ENCODE peak calls at places on chromosomes 2 and 18, in ten cellular contexts. One of them, this sample, is unnamed. For H3K27me3, the result is how much of the 10 kb centered on the place peaks cover.

GRCh38 chr18:1002653-1003178 is 98.0 kb downstream of the ADCYAP1 start:
- DNase-seq in left ventricle myocardium inferior: no peak
- DNase-seq in astrocyte: peak
- DNase-seq in ascending aorta: no peak
- DNase-seq in heart left ventricle: no peak
- DNase-seq in CD8-positive, alpha-beta T cell: no peak
- DNase-seq in uterus: no peak
- DNase-seq in sigmoid colon: no peak
- DNase-seq in keratinocyte: no peak
- DNase-seq in gastrocnemius medialis: no peak
- DNase-seq in this sample: no peak

GRCh38 chr2:13921245-13921644 is 711.3 kb upstream of the LRATD1 start:
- DNase-seq in heart left ventricle: no peak
- DNase-seq in keratinocyte: no peak
- DNase-seq in ascending aorta: no peak
- DNase-seq in uterus: no peak
- DNase-seq in astrocyte: no peak
- DNase-seq in CD8-positive, alpha-beta T cell: no peak
- DNase-seq in gastrocnemius medialis: no peak
- DNase-seq in sigmoid colon: no peak
- DNase-seq in left ventricle myocardium inferior: no peak
- DNase-seq in this sample: no peak

GRCh38 chr2:20599001-20599600 is 51.8 kb downstream of the HS1BP3 start:
- DNase-seq in gastrocnemius medialis: peak
- DNase-seq in uterus: peak
- DNase-seq in CD8-positive, alpha-beta T cell: no peak
- DNase-seq in astrocyte: no peak
- DNase-seq in left ventricle myocardium inferior: peak
- DNase-seq in heart left ventricle: peak
- DNase-seq in sigmoid colon: peak
- DNase-seq in ascending aorta: peak
- DNase-seq in keratinocyte: no peak
- DNase-seq in this sample: peak

GRCh38 chr2:200373973-200374416 is 67.5 kb downstream of the SPATS2L start:
- DNase-seq in uterus: no peak
- DNase-seq in astrocyte: no peak
- DNase-seq in ascending aorta: no peak
- DNase-seq in CD8-positive, alpha-beta T cell: peak
- DNase-seq in left ventricle myocardium inferior: no peak
- DNase-seq in gastrocnemius medialis: no peak
- DNase-seq in sigmoid colon: no peak
- DNase-seq in heart left ventricle: no peak
- DNase-seq in keratinocyte: no peak
- DNase-seq in this sample: no peak

GRCh38 chr2:216302981-216303676 is 69.2 kb downstream of the MARCHF4 start:
- DNase-seq in uterus: no peak
- DNase-seq in left ventricle myocardium inferior: no peak
- DNase-seq in CD8-positive, alpha-beta T cell: no peak
- DNase-seq in heart left ventricle: no peak
- DNase-seq in keratinocyte: no peak
- DNase-seq in astrocyte: peak
- DNase-seq in sigmoid colon: no peak
- DNase-seq in ascending aorta: no peak
- DNase-seq in gastrocnemius medialis: no peak
- DNase-seq in this sample: no peak

GRCh38 chr2:85537600-85538506 is 1.1 kb upstream of the MAT2A start:
- DNase-seq in ascending aorta: peak
- DNase-seq in heart left ventricle: peak
- DNase-seq in left ventricle myocardium inferior: peak
- DNase-seq in gastrocnemius medialis: peak
- DNase-seq in astrocyte: no peak
- DNase-seq in sigmoid colon: peak
- DNase-seq in CD8-positive, alpha-beta T cell: peak
- DNase-seq in keratinocyte: no peak
- DNase-seq in uterus: peak
- DNase-seq in this sample: peak

GRCh38 chr18:2337552-2338141 is 233.7 kb downstream of the METTL4 start:
- DNase-seq in astrocyte: no peak
- DNase-seq in CD8-positive, alpha-beta T cell: peak
- DNase-seq in sigmoid colon: no peak
- DNase-seq in heart left ventricle: no peak
- DNase-seq in left ventricle myocardium inferior: no peak
- DNase-seq in keratinocyte: no peak
- DNase-seq in uterus: no peak
- DNase-seq in gastrocnemius medialis: no peak
- DNase-seq in ascending aorta: no peak
- DNase-seq in this sample: no peak

GRCh38 chr2:119367472-119368099 is 809 bp downstream of the DBI start:
- DNase-seq in astrocyte: no peak
- DNase-seq in gastrocnemius medialis: peak
- DNase-seq in keratinocyte: no peak
- DNase-seq in sigmoid colon: peak
- DNase-seq in left ventricle myocardium inferior: peak
- DNase-seq in CD8-positive, alpha-beta T cell: peak
- DNase-seq in heart left ventricle: peak
- DNase-seq in ascending aorta: peak
- DNase-seq in uterus: peak
- DNase-seq in this sample: peak

GRCh38 chr18:77208969-77209368 is 40.7 kb upstream of the GALR1 start:
- DNase-seq in CD8-positive, alpha-beta T cell: peak
- DNase-seq in gastrocnemius medialis: peak
- DNase-seq in uterus: no peak
- DNase-seq in left ventricle myocardium inferior: peak
- DNase-seq in sigmoid colon: peak
- DNase-seq in ascending aorta: no peak
- DNase-seq in heart left ventricle: no peak
- DNase-seq in astrocyte: peak
- DNase-seq in keratinocyte: no peak
- DNase-seq in this sample: no peak

GRCh38 chr2:42494434-42495233 is 852 bp upstream of the KCNG3 start:
- DNase-seq in left ventricle myocardium inferior: peak
- DNase-seq in astrocyte: peak
- DNase-seq in gastrocnemius medialis: peak
- DNase-seq in keratinocyte: peak
- DNase-seq in ascending aorta: peak
- DNase-seq in CD8-positive, alpha-beta T cell: peak
- DNase-seq in heart left ventricle: peak
- DNase-seq in sigmoid colon: peak
- DNase-seq in uterus: peak
- DNase-seq in this sample: peak

GRCh38 chr18:7890078-7890477 is 323.0 kb downstream of the PTPRM start:
- DNase-seq in sigmoid colon: no peak
- DNase-seq in CD8-positive, alpha-beta T cell: no peak
- DNase-seq in gastrocnemius medialis: no peak
- DNase-seq in astrocyte: no peak
- DNase-seq in uterus: peak
- DNase-seq in left ventricle myocardium inferior: no peak
- DNase-seq in keratinocyte: no peak
- DNase-seq in heart left ventricle: no peak
- DNase-seq in ascending aorta: no peak
- DNase-seq in this sample: no peak

GRCh38 chr2:81304154-81304830 is 999.7 kb upstream of the LRRTM1 start:
- DNase-seq in heart left ventricle: no peak
- DNase-seq in uterus: no peak
- DNase-seq in CD8-positive, alpha-beta T cell: no peak
- DNase-seq in sigmoid colon: no peak
- DNase-seq in astrocyte: peak
- DNase-seq in ascending aorta: no peak
- DNase-seq in keratinocyte: no peak
- DNase-seq in gastrocnemius medialis: no peak
- DNase-seq in left ventricle myocardium inferior: no peak
- DNase-seq in this sample: no peak

GRCh38 chr2:181656450-181657261 is at the start of gene CERKL:
- DNase-seq in heart left ventricle: peak
- DNase-seq in keratinocyte: no peak
- DNase-seq in left ventricle myocardium inferior: peak
- DNase-seq in sigmoid colon: no peak
- DNase-seq in astrocyte: peak
- DNase-seq in CD8-positive, alpha-beta T cell: no peak
- DNase-seq in gastrocnemius medialis: no peak
- DNase-seq in uterus: no peak
- DNase-seq in ascending aorta: no peak
- DNase-seq in this sample: peak

DNA sequence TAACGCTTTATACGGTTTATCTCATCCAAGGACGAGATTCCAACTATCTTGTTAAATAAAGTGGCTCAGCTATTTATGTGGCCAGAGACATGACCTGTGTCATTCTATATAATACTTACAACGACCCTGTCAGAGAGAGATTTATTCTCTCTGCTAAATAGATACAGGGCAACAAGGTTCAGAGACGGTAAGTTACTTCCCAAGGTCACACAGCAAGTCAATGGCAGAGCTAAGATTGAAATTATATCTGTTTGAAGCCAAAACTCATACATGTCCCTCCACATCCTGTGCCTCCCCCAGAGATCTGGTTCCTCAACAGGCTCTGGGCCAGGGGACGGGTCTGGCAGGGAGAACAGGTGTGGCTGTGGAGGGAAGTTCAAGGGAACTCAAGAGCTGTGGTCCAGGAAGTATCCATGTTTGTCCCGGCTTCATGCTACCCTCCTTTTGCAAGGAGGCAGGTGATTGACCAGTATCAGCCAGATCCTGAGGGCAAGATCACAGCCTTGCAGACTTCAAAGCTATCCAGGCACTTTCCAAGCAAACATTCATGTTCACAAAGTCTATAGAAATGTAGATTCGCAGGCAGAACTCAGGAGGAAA is 99.8 kb downstream of the CAPN13 start:
- DNase-seq in ascending aorta: peak
- DNase-seq in sigmoid colon: no peak
- DNase-seq in CD8-positive, alpha-beta T cell: no peak
- DNase-seq in keratinocyte: no peak
- DNase-seq in uterus: no peak
- DNase-seq in astrocyte: no peak
- DNase-seq in left ventricle myocardium inferior: no peak
- DNase-seq in gastrocnemius medialis: no peak
- DNase-seq in heart left ventricle: no peak
- DNase-seq in this sample: no peak
- TF ChIP-seq CTCF in ascending aorta: peak
- TF ChIP-seq CTCF in sigmoid colon: no peak
- TF ChIP-seq CTCF in CD8-positive, alpha-beta T cell: peak
- TF ChIP-seq CTCF in keratinocyte: no peak
- TF ChIP-seq CTCF in uterus: no peak
- TF ChIP-seq CTCF in astrocyte: no peak
- TF ChIP-seq CTCF in left ventricle myocardium inferior: no peak
- TF ChIP-seq CTCF in gastrocnemius medialis: peak
- TF ChIP-seq CTCF in heart left ventricle: no peak
- TF ChIP-seq CTCF in this sample: no peak

DNA sequence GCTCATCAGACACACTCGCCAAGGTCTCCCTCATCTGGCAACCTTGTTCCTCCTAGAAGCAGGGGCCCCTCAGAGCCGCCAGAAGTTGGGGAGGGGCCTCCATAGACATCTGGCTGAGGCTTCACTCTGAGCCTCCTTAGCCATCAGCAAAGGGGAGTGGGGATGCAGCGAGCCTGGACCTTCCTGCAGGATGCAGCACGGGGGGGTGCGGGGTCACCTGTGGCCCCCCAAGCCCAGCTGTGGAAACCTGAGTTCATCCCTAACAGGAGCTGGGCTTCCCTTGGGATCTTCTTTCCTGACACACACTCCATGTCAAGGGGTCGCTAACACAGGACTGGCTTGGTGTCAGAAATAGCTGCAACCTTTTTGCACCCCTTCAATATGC is 174.7 kb downstream of the RTP5 start:
- DNase-seq in astrocyte: no peak
- DNase-seq in CD8-positive, alpha-beta T cell: no peak
- DNase-seq in sigmoid colon: peak
- DNase-seq in heart left ventricle: no peak
- DNase-seq in uterus: no peak
- DNase-seq in gastrocnemius medialis: no peak
- DNase-seq in keratinocyte: no peak
- DNase-seq in left ventricle myocardium inferior: no peak
- DNase-seq in ascending aorta: peak
- DNase-seq in this sample: peak
- H3K27me3 ChIP-seq in astrocyte: under half
- H3K27me3 ChIP-seq in CD8-positive, alpha-beta T cell: under half
- H3K27me3 ChIP-seq in sigmoid colon: under half
- H3K27me3 ChIP-seq in heart left ventricle: under half
- H3K27me3 ChIP-seq in uterus: under half
- H3K27me3 ChIP-seq in gastrocnemius medialis: under half
- H3K27me3 ChIP-seq in keratinocyte: under half
- H3K27me3 ChIP-seq in left ventricle myocardium inferior: half or more
- H3K27me3 ChIP-seq in ascending aorta: under half
- H3K27me3 ChIP-seq in this sample: under half

GRCh38 chr2:190446193-190446592 is 38.0 kb downstream of the MFSD6 start:
- DNase-seq in keratinocyte: no peak
- DNase-seq in gastrocnemius medialis: no peak
- DNase-seq in sigmoid colon: no peak
- DNase-seq in ascending aorta: no peak
- DNase-seq in astrocyte: no peak
- DNase-seq in heart left ventricle: no peak
- DNase-seq in CD8-positive, alpha-beta T cell: no peak
- DNase-seq in left ventricle myocardium inferior: no peak
- DNase-seq in uterus: no peak
- DNase-seq in this sample: no peak
- H3K27ac ChIP-seq in keratinocyte: no peak
- H3K27ac ChIP-seq in gastrocnemius medialis: peak
- H3K27ac ChIP-seq in sigmoid colon: peak
- H3K27ac ChIP-seq in ascending aorta: no peak
- H3K27ac ChIP-seq in astrocyte: no peak
- H3K27ac ChIP-seq in heart left ventricle: peak
- H3K27ac ChIP-seq in CD8-positive, alpha-beta T cell: no peak
- H3K27ac ChIP-seq in left ventricle myocardium inferior: peak
- H3K27ac ChIP-seq in uterus: no peak
- H3K27ac ChIP-seq in this sample: no peak

DNA sequence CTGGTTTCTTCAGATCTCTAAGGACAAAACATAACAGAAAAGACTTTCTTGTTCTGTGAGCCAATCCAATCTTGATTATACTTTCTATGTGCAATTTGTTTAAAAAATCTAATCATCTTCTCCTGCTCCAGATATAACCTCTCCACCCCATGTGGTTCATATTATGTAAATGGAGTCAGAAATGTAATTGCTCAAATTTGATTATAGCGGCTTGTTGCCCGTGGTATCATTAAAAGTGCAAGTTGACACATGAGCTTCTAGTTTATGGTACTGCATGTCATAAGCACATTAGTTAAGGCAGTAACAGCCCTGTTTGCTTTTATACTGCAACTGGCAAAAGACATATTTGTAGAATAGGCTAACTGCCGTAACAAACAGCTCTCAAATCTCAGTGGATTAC is 715.1 kb upstream of the CDH7 start:
- DNase-seq in uterus: no peak
- DNase-seq in CD8-positive, alpha-beta T cell: no peak
- DNase-seq in ascending aorta: no peak
- DNase-seq in left ventricle myocardium inferior: no peak
- DNase-seq in sigmoid colon: no peak
- DNase-seq in heart left ventricle: no peak
- DNase-seq in astrocyte: no peak
- DNase-seq in gastrocnemius medialis: no peak
- DNase-seq in keratinocyte: no peak
- DNase-seq in this sample: no peak
- TF ChIP-seq CTCF in uterus: no peak
- TF ChIP-seq CTCF in CD8-positive, alpha-beta T cell: no peak
- TF ChIP-seq CTCF in ascending aorta: no peak
- TF ChIP-seq CTCF in left ventricle myocardium inferior: no peak
- TF ChIP-seq CTCF in sigmoid colon: no peak
- TF ChIP-seq CTCF in heart left ventricle: no peak
- TF ChIP-seq CTCF in astrocyte: no peak
- TF ChIP-seq CTCF in gastrocnemius medialis: no peak
- TF ChIP-seq CTCF in keratinocyte: no peak
- TF ChIP-seq CTCF in this sample: no peak

GRCh38 chr2:217980591-217980990 is 22.2 kb downstream of the TNS1 start:
- DNase-seq in sigmoid colon: peak
- DNase-seq in heart left ventricle: peak
- DNase-seq in keratinocyte: no peak
- DNase-seq in ascending aorta: no peak
- DNase-seq in CD8-positive, alpha-beta T cell: no peak
- DNase-seq in gastrocnemius medialis: no peak
- DNase-seq in uterus: peak
- DNase-seq in left ventricle myocardium inferior: no peak
- DNase-seq in astrocyte: no peak
- DNase-seq in this sample: no peak
- H3K27me3 ChIP-seq in sigmoid colon: under half
- H3K27me3 ChIP-seq in heart left ventricle: under half
- H3K27me3 ChIP-seq in keratinocyte: under half
- H3K27me3 ChIP-seq in ascending aorta: under half
- H3K27me3 ChIP-seq in CD8-positive, alpha-beta T cell: under half
- H3K27me3 ChIP-seq in gastrocnemius medialis: under half
- H3K27me3 ChIP-seq in uterus: under half
- H3K27me3 ChIP-seq in left ventricle myocardium inferior: under half
- H3K27me3 ChIP-seq in astrocyte: under half
- H3K27me3 ChIP-seq in this sample: under half